ENCODE peak calls at places on chromosomes 3 and 15, in five cellular contexts. E is fibroblast of pulmonary artery, K is cardiac fibroblast, Y is GM23338, T is astrocyte of the cerebellum. S is an unnamed sample.

GRCh38 chr3:48432411-48433371 is 2.8 kb upstream of the PLXNB1 start:
- DNase-seq in K (no peak), E (no peak), T (no peak), Y (peak), S (no peak)

GRCh38 chr3:23455084-23455483 is 252.0 kb downstream of the UBE2E2 start:
- DNase-seq in E (peak), K (peak), Y (peak), T (peak), S (peak)

GRCh38 chr3:69306239-69307185 is 79.4 kb downstream of the FRMD4B start:
- DNase-seq in T (peak), E (peak), Y (peak), K (peak), S (peak)

GRCh38 chr3:13206799-13207577 is 133.8 kb upstream of the IQSEC1 start:
- DNase-seq in Y (no peak), T (no peak), E (no peak), K (no peak), S (no peak)

GRCh38 chr3:80252113-80252512 is 484.3 kb upstream of the ROBO1 start:
- DNase-seq in E (no peak), T (no peak), Y (no peak), K (no peak), S (no peak)

GRCh38 chr3:15108082-15108545 is 9.2 kb upstream of the RBSN start:
- DNase-seq in Y (peak), E (peak), T (peak), K (peak), S (peak)

GRCh38 chr3:117562000-117562399 is 852.4 kb downstream of the TUSC7 start:
- DNase-seq in Y (no peak), E (no peak), K (no peak), T (no peak), S (no peak)

GRCh38 chr3:150346956-150347863 is 60.9 kb upstream of the TSC22D2 start:
- DNase-seq in Y (no peak), K (no peak), T (no peak), E (no peak), S (no peak)

GRCh38 chr3:53243785-53244184 is 12.0 kb downstream of the TKT start:
- DNase-seq in E (no peak), T (no peak), Y (peak), K (no peak), S (no peak)

GRCh38 chr3:136042608-136043221 is 77.2 kb downstream of the PPP2R3A start:
- DNase-seq in T (peak), E (peak), K (peak), Y (peak), S (peak)

GRCh38 chr15:31136612-31137328 is 35.2 kb upstream of the TRPM1 start:
- DNase-seq in T (no peak), Y (no peak), E (no peak), K (no peak), S (no peak)

GRCh38 chr3:118882353-118882947 is 152.2 kb downstream of the IGSF11 start:
- DNase-seq in E (peak), T (peak), K (peak), Y (peak), S (peak)

GRCh38 chr3:149388714-149389417 is 11.4 kb upstream of the TM4SF1 start:
- DNase-seq in K (no peak), T (no peak), E (no peak), Y (no peak), S (no peak)

GRCh38 chr3:138560501-138560900 is 33.6 kb downstream of the CEP70 start:
- DNase-seq in T (no peak), Y (no peak), K (no peak), E (no peak), S (no peak)

GRCh38 chr3:71206305-71206704 is 377.2 kb downstream of the FOXP1 start:
- DNase-seq in E (no peak), K (no peak), T (no peak), Y (no peak), S (no peak)

GRCh38 chr3:196531418-196531817 is 16.3 kb upstream of the SMCO1 start:
- DNase-seq in Y (no peak), K (no peak), E (no peak), T (no peak), S (no peak)

GRCh38 chr3:196524527-196524926 is 9.4 kb upstream of the SMCO1 start:
- DNase-seq in K (peak), Y (peak), E (peak), T (no peak), S (no peak)

GRCh38 chr3:196525141-196525540 is 10.0 kb upstream of the SMCO1 start:
- DNase-seq in T (no peak), K (no peak), E (no peak), Y (no peak), S (no peak)

GRCh38 chr3:196533260-196533681 is 18.1 kb upstream of the SMCO1 start:
- DNase-seq in E (peak), T (no peak), K (peak), Y (peak), S (no peak)

GRCh38 chr3:196528639-196529233 is 13.6 kb upstream of the SMCO1 start:
- DNase-seq in K (peak), E (peak), T (no peak), Y (peak), S (no peak)
- TF ChIP-seq CTCF in K (peak), E (peak), T (peak), Y (peak), S (peak)

DNA sequence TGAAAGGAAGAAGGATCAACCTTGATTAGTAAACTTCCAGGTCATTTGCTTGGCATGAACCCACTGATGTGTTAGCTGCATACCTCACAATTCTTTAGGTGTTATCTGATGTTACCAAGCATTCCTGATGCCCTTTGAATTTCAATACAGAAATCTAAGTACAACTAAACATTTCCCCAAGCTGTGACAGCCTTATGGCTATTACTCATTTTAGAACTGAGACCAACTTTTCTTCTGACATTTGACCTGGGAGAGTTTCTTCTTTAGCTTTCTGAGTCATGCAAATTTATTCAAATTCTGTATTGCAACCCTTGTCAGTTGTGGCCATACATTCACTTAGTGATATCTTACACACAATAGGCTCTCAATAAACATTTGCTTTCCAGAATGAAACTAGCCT is 124.3 kb downstream of the TIGIT start:
- DNase-seq in E (no peak), K (no peak), Y (no peak), T (no peak), S (no peak)
- H3K4me3 ChIP-seq in E (no peak), K (no peak), Y (no peak), T (no peak), S (no peak)

DNA sequence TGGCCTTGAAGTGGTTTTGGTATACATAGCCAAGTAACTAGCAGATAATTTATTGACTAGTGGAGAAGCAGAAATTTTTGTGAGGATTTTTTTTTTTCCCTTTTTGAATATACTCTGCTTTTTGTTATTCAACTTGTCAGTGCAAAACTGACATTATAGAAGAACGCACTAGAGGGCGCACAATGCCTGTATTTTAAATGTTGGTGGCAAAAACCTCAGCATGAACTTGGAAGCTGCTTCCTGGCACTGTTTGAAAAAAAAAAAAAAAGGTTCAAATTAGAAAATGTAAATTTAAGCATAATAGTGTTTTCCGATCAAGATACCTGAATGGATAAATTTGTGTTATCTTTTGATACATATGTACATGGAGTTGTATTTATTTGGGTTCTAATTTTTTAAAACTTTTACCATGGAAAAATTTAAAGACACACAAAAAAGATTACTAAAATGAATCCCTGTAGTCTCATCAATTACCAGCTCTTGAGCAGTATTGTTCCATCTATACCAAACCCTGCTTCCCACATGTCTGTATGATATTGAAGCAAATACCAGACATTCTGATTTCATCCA is 56.0 kb downstream of the SLC25A26 start:
- DNase-seq in K (peak), Y (peak), T (peak), E (peak), S (peak)
- TF ChIP-seq CTCF in K (peak), Y (peak), T (peak), E (peak), S (peak)

GRCh38 chr15:39582286-39582976 is 1.6 kb downstream of the THBS1 start:
- DNase-seq in T (no peak), E (peak), Y (no peak), K (peak), S (peak)

GRCh38 chr15:39581501-39582285 is 814 bp downstream of the THBS1 start:
- DNase-seq in T (no peak), Y (peak), E (peak), K (peak), S (peak)

GRCh38 chr15:39583586-39584265 is 2.8 kb downstream of the THBS1 start:
- DNase-seq in T (no peak), K (peak), E (peak), Y (peak), S (peak)

GRCh38 chr15:39584266-39584659 is 3.4 kb downstream of the THBS1 start:
- DNase-seq in Y (no peak), E (no peak), K (no peak), T (no peak), S (no peak)

DNA sequence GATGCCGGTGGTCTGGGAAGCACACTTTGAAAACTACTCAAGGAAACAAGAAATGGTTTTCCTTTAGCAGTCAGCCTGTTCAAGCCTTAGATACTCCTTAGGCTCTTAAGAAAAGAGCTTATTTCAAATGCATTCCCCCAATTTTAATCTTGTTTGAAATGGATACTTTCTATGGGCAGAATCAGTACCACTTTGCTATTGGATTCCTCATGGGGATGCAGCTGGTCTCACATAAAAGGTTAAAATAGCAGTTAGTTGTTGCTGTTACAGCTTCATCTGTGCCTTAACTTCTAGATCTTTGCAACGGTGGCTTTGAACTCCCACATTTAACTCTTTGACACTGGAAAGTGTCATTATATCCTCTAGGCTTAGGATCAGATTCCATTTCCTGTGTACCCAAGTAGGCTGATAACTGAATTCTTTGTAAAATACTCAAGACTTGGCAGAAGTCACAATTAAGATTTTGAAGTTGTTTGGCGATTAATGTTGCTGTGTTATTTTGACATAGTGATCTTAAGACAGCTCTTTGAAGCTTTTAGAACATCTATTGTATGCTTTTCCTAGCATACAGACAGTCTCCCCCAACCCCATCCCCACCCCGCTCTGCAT is 2.2 kb downstream of the THBS1 start:
- DNase-seq in E (no peak), K (no peak), T (no peak), Y (no peak), S (no peak)
- H3K4me3 ChIP-seq in E (peak), K (peak), T (peak), Y (peak), S (peak)

DNA sequence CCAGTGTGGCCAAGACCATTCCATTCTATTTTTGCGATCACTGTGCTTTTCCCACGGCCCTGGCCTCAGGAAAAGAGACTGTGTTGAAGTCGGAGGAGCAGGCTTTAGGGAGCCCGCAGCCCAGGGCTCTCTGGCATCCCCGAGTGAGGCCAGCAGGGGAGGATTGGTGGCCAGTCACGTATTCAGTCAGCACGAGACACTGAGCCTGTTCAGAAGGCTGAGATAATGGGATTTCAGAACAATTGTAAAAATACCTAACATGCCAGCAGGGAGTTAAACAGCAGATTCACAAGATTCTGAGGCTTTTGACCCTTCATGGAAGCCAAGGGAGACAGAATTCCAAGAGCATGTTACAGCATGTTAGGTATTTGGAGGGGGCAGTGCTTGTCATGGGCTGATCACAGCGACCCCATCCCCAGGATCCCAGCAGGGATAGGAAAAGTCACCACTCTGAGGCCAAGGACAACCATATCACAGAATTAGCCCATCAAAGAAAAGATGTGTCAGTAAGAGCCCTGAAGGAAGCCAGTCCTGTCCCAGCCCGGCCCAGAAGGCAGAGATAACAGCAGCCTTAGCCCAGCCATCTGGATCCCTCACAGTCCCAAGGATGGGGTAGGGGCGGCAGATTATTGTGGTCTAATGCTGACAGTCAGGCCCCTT is 40.6 kb downstream of the AMOTL2 start:
- DNase-seq in K (peak), Y (peak), E (peak), T (no peak), S (peak)
- TF ChIP-seq CTCF in K (peak), Y (no peak), E (peak), T (no peak), S (peak)

GRCh38 chr15:89666147-89666857 is 11.0 kb upstream of the KIF7 start:
- DNase-seq in T (no peak), K (no peak), Y (peak), E (no peak), S (no peak)
- H3K4me3 ChIP-seq in T (no peak), K (peak), Y (peak), E (no peak), S (peak)

GRCh38 chr15:78540135-78540954 is at the start of gene PSMA4:
- DNase-seq in K (peak), E (peak), Y (peak), T (peak), S (peak)
- TF ChIP-seq CTCF in K (peak), E (no peak), Y (no peak), T (no peak), S (no peak)